ENCODE peak calls at places on chromosomes 11 and 22, in six cellular contexts. U is mesenchymal stem cell, G is IMR-90, H is H9, S is H1, E is trophoblast cell. J is an unnamed sample.

GRCh38 chr11:65639623-65640482 is 2.0 kb downstream of the SIPA1 start:
- DNase-seq in U (no peak), G (no peak), H (no peak), S (no peak), E (no peak), J (no peak)

GRCh38 chr11:1744879-1745700 is 5.3 kb downstream of the IFITM10 start:
- DNase-seq in U (no peak), G (no peak), H (no peak), S (no peak), E (no peak), J (no peak)

GRCh38 chr11:118313242-118313641 is 8.7 kb downstream of the CD3E start:
- DNase-seq in U (no peak), G (no peak), H (no peak), S (no peak), E (no peak), J (no peak)

GRCh38 chr22:45600791-45601730 is 70.6 kb upstream of the ATXN10 start:
- DNase-seq in U (peak), G (peak), H (no peak), S (no peak), E (peak), J (no peak)

GRCh38 chr11:78560066-78560597 is 14.5 kb downstream of the NARS2 start:
- DNase-seq in U (no peak), G (no peak), H (no peak), S (no peak), E (no peak), J (no peak)

GRCh38 chr22:45242778-45243191 is 2.1 kb upstream of the KIAA0930 start:
- DNase-seq in U (no peak), G (no peak), H (no peak), S (no peak), E (no peak), J (no peak)

GRCh38 chr11:116519499-116519898 is 253.3 kb downstream of the BUD13 start:
- DNase-seq in U (no peak), G (no peak), H (peak), S (no peak), E (no peak), J (no peak)

GRCh38 chr11:130146797-130147196 is 12.8 kb upstream of the ST14 start:
- DNase-seq in U (no peak), G (no peak), H (no peak), S (no peak), E (peak), J (no peak)

GRCh38 chr22:42091446-42091764 is 833 bp upstream of the NDUFA6 start:
- DNase-seq in U (no peak), G (no peak), H (no peak), S (no peak), E (no peak), J (no peak)

GRCh38 chr11:107102692-107103463 is 84.6 kb upstream of the GUCY1A2 start:
- DNase-seq in U (no peak), G (no peak), H (no peak), S (no peak), E (no peak), J (no peak)

GRCh38 chr11:128343870-128344269 is 243.5 kb downstream of the ETS1 start:
- DNase-seq in U (no peak), G (peak), H (no peak), S (no peak), E (no peak), J (no peak)

GRCh38 chr11:117870176-117870952 is 6.1 kb downstream of the FXYD6 start:
- DNase-seq in U (no peak), G (no peak), H (no peak), S (no peak), E (no peak), J (no peak)

GRCh38 chr11:42967653-42968052 is 344.1 kb upstream of the API5 start:
- DNase-seq in U (no peak), G (no peak), H (no peak), S (no peak), E (no peak), J (no peak)
- H3K14ac ChIP-seq in U (no peak), G (no peak), H (no peak), S (no peak), E (no peak), J (no peak)

DNA sequence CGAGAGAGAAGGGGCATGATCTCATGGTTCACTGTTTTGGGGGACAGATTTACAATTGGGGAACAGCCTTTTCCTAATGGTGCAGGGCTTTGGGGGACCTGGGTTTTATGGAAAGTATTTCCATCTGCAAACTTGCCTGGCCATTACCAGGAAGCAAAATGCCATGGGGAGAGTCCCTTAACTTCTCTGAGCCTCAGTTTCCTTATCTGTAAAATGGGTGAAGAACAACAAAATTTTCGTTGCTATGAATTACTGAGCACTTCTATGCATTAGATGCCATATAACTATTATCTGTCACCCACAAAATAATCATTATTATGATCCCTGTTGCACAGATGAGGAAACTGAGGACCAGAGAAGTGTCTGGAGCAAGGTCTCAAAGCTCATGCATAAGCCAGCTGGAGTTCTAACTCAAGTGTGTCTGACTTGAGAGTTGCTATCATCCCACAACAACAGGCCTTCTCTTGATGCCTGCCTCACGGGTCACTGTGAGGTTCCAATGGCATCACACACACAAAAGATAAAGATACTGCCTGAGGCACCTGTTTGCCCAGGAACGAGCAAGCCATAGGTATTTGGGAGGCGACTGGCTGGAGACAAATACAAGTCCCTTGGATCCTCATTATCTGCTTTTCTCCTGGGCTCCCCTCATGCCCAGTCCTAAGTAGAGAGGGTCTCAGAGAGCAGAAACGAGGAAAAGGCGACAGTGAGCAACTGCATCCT is 15.8 kb downstream of the TPST2 start:
- DNase-seq in U (no peak), G (no peak), H (no peak), S (no peak), E (peak), J (no peak)
- H3K23ac ChIP-seq in U (no peak), G (no peak), H (no peak), S (no peak), E (no peak), J (no peak)

GRCh38 chr11:134613646-134614045 is 201.6 kb upstream of the B3GAT1 start:
- DNase-seq in U (no peak), G (no peak), H (no peak), S (peak), E (no peak), J (no peak)

GRCh38 chr11:134617360-134617759 is 205.3 kb upstream of the B3GAT1 start:
- DNase-seq in U (no peak), G (no peak), H (no peak), S (no peak), E (no peak), J (no peak)

GRCh38 chr11:134614141-134614540 is 202.1 kb upstream of the B3GAT1 start:
- DNase-seq in U (no peak), G (no peak), H (no peak), S (peak), E (no peak), J (no peak)

GRCh38 chr11:134616048-134616447 is 204.0 kb upstream of the B3GAT1 start:
- DNase-seq in U (no peak), G (no peak), H (no peak), S (peak), E (no peak), J (no peak)

DNA sequence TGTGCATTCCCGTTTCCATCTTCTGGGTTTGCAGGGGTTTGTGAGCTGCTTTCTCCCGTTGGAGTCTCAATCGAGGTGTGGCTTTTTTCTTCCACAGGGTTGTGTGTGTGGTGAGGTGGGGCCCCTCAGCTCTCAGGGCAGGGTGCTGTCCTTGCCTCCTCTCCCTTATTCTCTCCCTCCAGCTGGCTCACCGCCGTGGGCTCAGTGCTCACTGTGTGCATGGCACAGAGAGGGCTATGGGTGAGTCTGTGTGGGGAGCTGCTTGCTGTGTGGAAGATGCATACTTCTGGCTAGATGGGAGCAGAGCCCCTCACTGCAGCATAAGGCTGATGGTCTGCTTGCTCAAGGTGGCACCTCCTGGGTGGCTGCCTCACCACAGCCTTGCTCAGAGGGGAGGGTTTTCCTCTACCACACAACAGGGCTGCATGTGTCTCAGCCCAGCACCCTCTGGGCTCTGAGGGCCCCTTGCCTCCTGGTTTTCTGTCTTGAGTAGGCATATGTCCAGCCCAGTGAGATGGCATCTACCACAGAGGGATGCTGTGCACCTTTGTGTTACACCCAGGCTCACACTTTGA is 203.1 kb upstream of the B3GAT1 start:
- DNase-seq in U (no peak), G (no peak), H (no peak), S (peak), E (no peak), J (no peak)
- H3K14ac ChIP-seq in U (no peak), G (no peak), H (no peak), S (no peak), E (no peak), J (peak)

GRCh38 chr22:25903294-25903693 is 161.3 kb downstream of the MYO18B start:
- DNase-seq in U (no peak), G (no peak), H (peak), S (peak), E (no peak), J (peak)

GRCh38 chr22:25911243-25911972 is 169.4 kb downstream of the MYO18B start:
- DNase-seq in U (no peak), G (no peak), H (no peak), S (no peak), E (no peak), J (no peak)

GRCh38 chr22:25909988-25910387 is 168.0 kb downstream of the MYO18B start:
- DNase-seq in U (no peak), G (no peak), H (no peak), S (no peak), E (no peak), J (no peak)

GRCh38 chr22:25908755-25909154 is 166.8 kb downstream of the MYO18B start:
- DNase-seq in U (no peak), G (no peak), H (no peak), S (no peak), E (no peak), J (no peak)

DNA sequence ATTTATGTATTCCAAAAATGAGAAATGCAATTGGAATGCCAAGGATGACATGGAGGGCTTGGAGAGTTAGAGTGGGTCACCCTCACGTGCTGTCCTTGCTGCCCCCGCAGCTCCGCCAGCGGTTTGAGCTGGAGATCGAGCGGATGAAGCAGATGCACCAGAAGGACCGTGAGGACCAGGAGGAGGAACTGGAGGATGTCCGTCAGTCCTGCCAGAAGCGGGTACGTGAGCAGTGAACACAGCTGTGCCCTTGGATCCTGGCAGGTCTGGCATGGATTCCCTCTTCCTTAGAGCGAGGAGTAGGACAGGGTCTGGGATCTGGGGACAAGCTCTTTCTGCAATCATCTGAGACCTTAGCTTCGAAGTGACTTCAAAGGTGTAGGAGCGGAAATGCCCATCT is 166.2 kb downstream of the MYO18B start:
- DNase-seq in U (no peak), G (no peak), H (no peak), S (no peak), E (no peak), J (no peak)
- H3K23ac ChIP-seq in U (no peak), G (no peak), H (no peak), S (no peak), E (no peak), J (no peak)

DNA sequence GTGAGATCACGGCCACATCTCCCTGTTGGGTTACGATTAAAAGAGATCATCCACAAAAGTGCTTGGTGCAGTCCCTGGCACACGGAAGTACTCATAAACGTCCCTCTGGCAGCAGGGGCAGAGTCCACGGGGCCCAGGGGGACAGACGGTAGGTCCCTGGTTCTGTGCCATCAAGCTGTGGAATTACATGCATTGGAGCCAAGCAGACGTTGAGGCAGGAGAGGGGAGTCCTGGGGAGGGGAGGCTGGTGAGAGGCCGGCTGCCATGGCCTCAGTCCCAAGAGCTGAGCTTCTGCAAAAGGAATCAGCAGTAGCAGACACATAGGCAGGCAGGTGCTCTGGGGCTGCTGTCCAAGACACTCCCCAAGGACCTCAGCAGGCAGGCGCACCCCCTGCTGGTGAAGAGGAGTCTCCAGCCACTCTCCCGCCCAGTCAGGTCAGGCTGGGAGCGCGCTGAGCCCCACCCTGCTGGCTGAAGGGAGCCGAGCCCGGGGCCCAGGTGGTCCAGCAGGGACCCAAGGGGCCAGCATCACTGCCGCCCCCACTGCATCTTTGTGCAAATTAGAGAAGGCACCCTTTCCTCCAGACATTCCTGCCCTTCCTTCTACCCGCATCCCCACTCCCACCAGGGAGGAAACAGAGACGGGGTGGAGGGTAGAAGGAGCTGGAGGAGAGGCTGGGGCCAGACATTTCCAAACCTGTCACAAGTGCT is 7.6 kb upstream of the KCTD17 start:
- DNase-seq in U (peak), G (peak), H (peak), S (no peak), E (peak), J (no peak)
- H3K14ac ChIP-seq in U (no peak), G (no peak), H (no peak), S (no peak), E (no peak), J (no peak)

J was measured in neuronal stem cell.